ENCODE peak calls at places on chromosomes 11 and 22, in six cellular contexts. K is CD8-positive, alpha-beta T cell; O is epithelial cell of esophagus; I is hepatocyte; V is IMR-90; H is neural progenitor cell. F is an unnamed sample.

GRCh38 chr22:25582946-25583345 is 18.5 kb downstream of the GRK3 start:
- DNase-seq in K (no peak), O (peak), I (no peak), V (peak), H (no peak), F (peak)

GRCh38 chr22:37259540-37260029 is 15.5 kb upstream of the RAC2 start:
- DNase-seq in K (no peak), O (peak), I (peak), V (peak), H (peak), F (peak)

GRCh38 chr11:93196816-93197382 is 892 bp downstream of the SLC36A4 start:
- DNase-seq in K (no peak), O (peak), I (peak), V (peak), H (no peak), F (peak)

GRCh38 chr22:43798492-43798891 is 13.6 kb downstream of the EFCAB6 start:
- DNase-seq in K (no peak), O (no peak), I (no peak), V (peak), H (no peak), F (no peak)

GRCh38 chr11:62418136-62418535 is 697 bp upstream of the SCGB1A1 start:
- DNase-seq in K (no peak), O (no peak), I (no peak), V (no peak), H (no peak), F (no peak)

GRCh38 chr11:123305601-123306000 is 110.6 kb upstream of the CLMP start:
- DNase-seq in K (no peak), O (no peak), I (no peak), V (no peak), H (no peak), F (no peak)

GRCh38 chr11:130533113-130533803 is 84.8 kb downstream of the ADAMTS15 start:
- DNase-seq in K (no peak), O (no peak), I (no peak), V (no peak), H (no peak), F (no peak)

GRCh38 chr11:17777726-17778091 is 43.1 kb downstream of the KCNC1 start:
- DNase-seq in K (no peak), O (no peak), I (no peak), V (no peak), H (no peak), F (no peak)

GRCh38 chr11:129853508-129854228 is 38.0 kb downstream of the TMEM45B start:
- DNase-seq in K (peak), O (peak), I (peak), V (peak), H (no peak), F (no peak)

GRCh38 chr11:72599325-72600117 is 74.7 kb downstream of the PDE2A start:
- DNase-seq in K (no peak), O (no peak), I (no peak), V (no peak), H (no peak), F (no peak)

GRCh38 chr22:49753961-49754673 is 73.6 kb downstream of the BRD1 start:
- DNase-seq in K (no peak), O (no peak), I (no peak), V (no peak), H (no peak), F (no peak)

GRCh38 chr11:47406896-47407745 is 1.3 kb upstream of the SLC39A13 start:
- DNase-seq in K (no peak), O (peak), I (peak), V (peak), H (peak), F (peak)

GRCh38 chr11:77636738-77637344 is 753 bp downstream of the CLNS1A start:
- DNase-seq in K (no peak), O (no peak), I (no peak), V (no peak), H (peak), F (no peak)

GRCh38 chr11:59556883-59557205 is 45.5 kb downstream of the OR4D9 start:
- DNase-seq in K (no peak), O (peak), I (no peak), V (no peak), H (peak), F (no peak)

GRCh38 chr11:69760319-69760718 is 14.8 kb downstream of the FGF4 start:
- DNase-seq in K (no peak), O (no peak), I (no peak), V (no peak), H (no peak), F (no peak)

GRCh38 chr11:132228756-132229325 is 858.4 kb downstream of the NTM start:
- DNase-seq in K (no peak), O (peak), I (no peak), V (peak), H (no peak), F (peak)

GRCh38 chr22:44842417-44842816 is 90.0 kb downstream of the ARHGAP8 start:
- DNase-seq in K (no peak), O (no peak), I (no peak), V (no peak), H (no peak), F (no peak)

GRCh38 chr11:126332221-126332711 is 23.2 kb upstream of the ST3GAL4 start:
- DNase-seq in K (peak), O (peak), I (no peak), V (peak), H (no peak), F (peak)

GRCh38 chr11:107801641-107802040 is 56.9 kb downstream of the SLC35F2 start:
- DNase-seq in K (no peak), O (no peak), I (no peak), V (no peak), H (no peak), F (no peak)

GRCh38 chr22:37318255-37319109 is 36.2 kb downstream of the CYTH4 start:
- DNase-seq in K (no peak), O (no peak), I (no peak), V (no peak), H (peak), F (no peak)

GRCh38 chr11:8098361-8098760 is 17.4 kb downstream of the TUB start:
- DNase-seq in K (peak), O (peak), I (no peak), V (peak), H (no peak), F (peak)

GRCh38 chr11:1086171-1087102 is 11.8 kb downstream of the MUC2 start:
- DNase-seq in K (no peak), O (no peak), I (no peak), V (no peak), H (no peak), F (no peak)

GRCh38 chr11:68947151-68947550 is 33.6 kb downstream of the MRGPRD start:
- DNase-seq in K (no peak), O (no peak), I (no peak), V (no peak), H (no peak), F (no peak)

GRCh38 chr11:88178211-88178610 is 3.0 kb upstream of the RAB38 start:
- DNase-seq in K (no peak), O (no peak), I (no peak), V (peak), H (no peak), F (peak)

GRCh38 chr11:127612602-127613001 is 612.0 kb upstream of the KIRREL3 start:
- DNase-seq in K (no peak), O (no peak), I (no peak), V (no peak), H (no peak), F (no peak)

GRCh38 chr11:35272391-35272821 is 133.4 kb downstream of the CD44 start:
- DNase-seq in K (peak), O (no peak), I (no peak), V (no peak), H (no peak), F (no peak)

GRCh38 chr11:12248330-12248729 is 129.0 kb upstream of the PARVA start:
- DNase-seq in K (no peak), O (peak), I (peak), V (peak), H (peak), F (no peak)

GRCh38 chr11:85643255-85643654 is 4.5 kb upstream of the TMEM126A start:
- DNase-seq in K (no peak), O (no peak), I (peak), V (no peak), H (no peak), F (no peak)

GRCh38 chr11:44625759-44626523 is 60.5 kb downstream of the CD82 start:
- DNase-seq in K (peak), O (no peak), I (peak), V (no peak), H (no peak), F (no peak)

GRCh38 chr22:49531533-49531895 is 296.2 kb downstream of the BRD1 start:
- DNase-seq in K (no peak), O (no peak), I (no peak), V (no peak), H (no peak), F (no peak)

GRCh38 chr11:66264893-66265292 is 3.5 kb upstream of the RAB1B start:
- DNase-seq in K (peak), O (peak), I (no peak), V (no peak), H (peak), F (no peak)

GRCh38 chr11:96082002-96082899 is 158.3 kb upstream of the MTMR2 start:
- DNase-seq in K (no peak), O (no peak), I (no peak), V (no peak), H (no peak), F (no peak)

GRCh38 chr11:88709567-88709966 is 356.2 kb downstream of the GRM5 start:
- DNase-seq in K (no peak), O (peak), I (no peak), V (no peak), H (no peak), F (no peak)

GRCh38 chr22:46984751-46985506 is 222.5 kb downstream of the TBC1D22A start:
- DNase-seq in K (no peak), O (peak), I (no peak), V (peak), H (no peak), F (peak)

GRCh38 chr22:43988960-43989359 is 33.7 kb downstream of the SAMM50 start:
- DNase-seq in K (no peak), O (no peak), I (no peak), V (no peak), H (no peak), F (no peak)

GRCh38 chr22:38219644-38220043 is 17.9 kb downstream of the MAFF start:
- DNase-seq in K (no peak), O (no peak), I (no peak), V (no peak), H (no peak), F (no peak)

GRCh38 chr11:113314389-113315301 is at the start of gene TTC12:
- DNase-seq in K (peak), O (peak), I (peak), V (peak), H (peak), F (peak)

DNA sequence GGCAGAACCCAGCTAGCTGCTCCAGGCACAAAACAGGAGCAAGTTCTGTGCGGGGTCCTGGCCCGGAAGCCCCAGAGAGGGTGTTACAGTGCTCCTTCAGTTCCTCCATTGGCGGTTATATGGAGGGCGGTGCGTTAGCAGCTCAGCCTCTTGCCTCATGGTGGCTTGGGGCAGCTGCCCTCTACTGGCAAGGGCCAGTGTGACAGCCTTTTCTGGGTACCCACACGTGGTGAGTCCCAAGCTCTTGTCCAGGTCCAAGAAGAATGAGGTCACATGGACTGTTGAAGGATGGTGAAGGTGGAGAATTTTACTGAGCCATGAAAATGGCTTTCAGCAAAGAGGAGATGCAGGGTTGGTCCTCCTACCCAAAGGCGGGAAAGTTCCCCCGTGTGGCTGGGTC is 100.5 kb downstream of the WT1 start:
- DNase-seq in K (no peak), O (peak), I (peak), V (no peak), H (peak), F (no peak)
- TF ChIP-seq CTCF in K (no peak), O (no peak), I (peak), V (peak), H (peak), F (no peak)

DNA sequence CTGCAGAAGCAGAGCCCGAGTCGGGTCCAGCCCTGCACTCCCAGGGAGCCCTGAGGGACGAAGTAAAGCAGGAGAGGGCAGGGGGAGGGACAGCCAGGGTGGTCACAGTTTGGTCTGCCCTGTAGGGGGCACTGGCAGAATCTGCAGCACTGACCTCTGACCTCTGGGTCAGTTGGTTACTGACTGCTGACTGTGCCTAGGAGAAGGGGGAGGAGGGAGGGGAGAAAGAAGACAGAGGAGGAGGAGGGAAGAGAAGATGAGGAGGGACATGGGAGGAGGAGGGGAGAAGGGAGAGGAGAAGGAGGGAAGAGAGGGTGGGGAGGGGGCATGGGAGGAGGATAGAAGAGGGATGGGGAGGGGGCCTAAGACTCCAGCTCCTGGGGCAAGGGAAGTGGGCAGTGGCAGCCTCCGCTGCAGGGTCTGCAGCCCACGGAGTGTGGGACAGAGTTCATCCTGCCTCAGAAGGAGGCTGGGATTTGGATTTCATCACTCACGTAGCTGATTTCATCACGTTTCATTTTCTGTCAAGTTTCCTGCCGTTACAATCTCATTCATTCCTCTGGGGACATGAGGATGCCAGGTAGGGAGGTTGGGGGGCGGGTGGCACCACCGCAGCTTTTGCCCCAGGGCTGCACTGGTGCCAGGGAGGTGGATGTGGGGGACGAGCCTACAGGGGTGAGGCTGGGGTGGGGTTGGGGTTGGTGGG is 55.2 kb downstream of the FLRT1 start:
- DNase-seq in K (no peak), O (peak), I (no peak), V (peak), H (peak), F (peak)
- H3K4me3 ChIP-seq in K (no peak), O (no peak), I (no peak), V (no peak), H (no peak), F (no peak)

GRCh38 chr22:32181043-32181442 is 21.9 kb upstream of the C22orf42 start:
- DNase-seq in K (no peak), O (no peak), I (no peak), V (no peak), H (no peak), F (no peak)

GRCh38 chr22:32177221-32177765 is 18.2 kb upstream of the C22orf42 start:
- DNase-seq in K (no peak), O (peak), I (no peak), V (no peak), H (peak), F (no peak)

GRCh38 chr22:32175751-32176644 is 16.9 kb upstream of the C22orf42 start:
- DNase-seq in K (no peak), O (no peak), I (no peak), V (no peak), H (peak), F (no peak)
- TF ChIP-seq CTCF in K (no peak), O (no peak), I (no peak), V (no peak), H (peak), F (no peak)

DNA sequence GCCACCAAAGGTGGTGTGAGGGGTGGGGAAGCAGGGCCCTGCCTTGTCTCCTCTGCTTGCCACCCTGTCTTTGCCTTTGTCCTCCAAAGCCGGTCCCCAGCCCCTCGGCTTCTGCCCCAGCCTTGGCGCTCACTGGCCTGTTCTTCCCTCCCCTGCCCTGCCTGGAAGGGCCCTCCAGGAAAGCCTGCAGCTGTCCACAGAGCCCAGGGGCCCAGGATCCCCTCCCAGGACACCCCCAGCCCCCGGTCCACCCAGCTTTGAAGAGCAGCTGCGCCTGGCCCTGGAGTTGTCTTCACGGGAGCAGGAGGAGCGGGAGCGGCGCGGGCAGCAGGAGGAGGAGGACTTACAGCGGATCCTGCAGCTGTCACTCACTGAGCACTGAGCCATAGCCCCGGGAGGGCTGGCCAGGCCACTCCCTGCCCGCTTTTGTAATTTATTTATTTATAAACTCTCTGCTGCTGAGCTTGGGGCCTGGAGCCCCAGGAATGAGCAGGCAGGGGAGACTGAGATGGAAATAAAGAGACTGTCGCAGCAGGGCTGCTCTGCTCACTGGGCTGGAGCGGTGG is 1.3 kb upstream of the SSH3 start:
- DNase-seq in K (no peak), O (peak), I (peak), V (peak), H (peak), F (peak)
- H3K4me3 ChIP-seq in K (no peak), O (peak), I (no peak), V (no peak), H (peak), F (no peak)